ENCODE peak calls at places on chromosomes 12 and 14, in five cellular contexts. One of them, this sample, is unnamed. For H3K4me1, the result is how much of the 10 kb centered on the place peaks cover.

GRCh38 chr14:68232643-68233055 is 413.1 kb downstream of the RAD51B start:
- DNase-seq in ovary: peak
- DNase-seq in GM23248: peak
- DNase-seq in Panc1: peak
- DNase-seq in right atrium auricular region: peak
- DNase-seq in this sample: peak

GRCh38 chr12:92603741-92604432 is 98.9 kb upstream of the PLEKHG7 start:
- DNase-seq in ovary: no peak
- DNase-seq in GM23248: peak
- DNase-seq in Panc1: no peak
- DNase-seq in right atrium auricular region: no peak
- DNase-seq in this sample: no peak

GRCh38 chr14:99129998-99130397 is 142.0 kb downstream of the BCL11B start:
- DNase-seq in Panc1: no peak
- DNase-seq in right atrium auricular region: peak
- DNase-seq in GM23248: no peak
- DNase-seq in ovary: no peak
- DNase-seq in this sample: peak

GRCh38 chr12:10554228-10554970 is 48.7 kb downstream of the EIF2S3B start:
- DNase-seq in GM23248: no peak
- DNase-seq in Panc1: no peak
- DNase-seq in right atrium auricular region: no peak
- DNase-seq in ovary: no peak
- DNase-seq in this sample: no peak

GRCh38 chr12:109962388-109962787 is 33.8 kb downstream of the GIT2 start:
- DNase-seq in right atrium auricular region: no peak
- DNase-seq in GM23248: peak
- DNase-seq in Panc1: no peak
- DNase-seq in ovary: no peak
- DNase-seq in this sample: no peak

GRCh38 chr14:67787673-67788072 is 28.7 kb downstream of the ZFYVE26 start:
- DNase-seq in right atrium auricular region: no peak
- DNase-seq in ovary: no peak
- DNase-seq in Panc1: no peak
- DNase-seq in GM23248: no peak
- DNase-seq in this sample: no peak

GRCh38 chr12:132776816-132777568 is 15.4 kb upstream of the ANKLE2 start:
- DNase-seq in GM23248: no peak
- DNase-seq in Panc1: no peak
- DNase-seq in ovary: peak
- DNase-seq in right atrium auricular region: no peak
- DNase-seq in this sample: no peak

GRCh38 chr12:130819681-130820080 is 19.4 kb downstream of the STX2 start:
- DNase-seq in Panc1: no peak
- DNase-seq in GM23248: no peak
- DNase-seq in right atrium auricular region: no peak
- DNase-seq in ovary: no peak
- DNase-seq in this sample: no peak

GRCh38 chr14:100341301-100342031 is 18.3 kb downstream of the SLC25A47 start:
- DNase-seq in Panc1: no peak
- DNase-seq in right atrium auricular region: peak
- DNase-seq in GM23248: peak
- DNase-seq in ovary: no peak
- DNase-seq in this sample: peak

GRCh38 chr12:67509987-67510386 is 138.6 kb upstream of the DYRK2 start:
- DNase-seq in ovary: no peak
- DNase-seq in GM23248: no peak
- DNase-seq in Panc1: no peak
- DNase-seq in right atrium auricular region: no peak
- DNase-seq in this sample: no peak

GRCh38 chr12:118064608-118065007 is 3.6 kb upstream of the WSB2 start:
- DNase-seq in right atrium auricular region: no peak
- DNase-seq in Panc1: no peak
- DNase-seq in ovary: no peak
- DNase-seq in GM23248: no peak
- DNase-seq in this sample: no peak

GRCh38 chr12:12278899-12279298 is 12.1 kb upstream of the LRP6 start:
- DNase-seq in Panc1: no peak
- DNase-seq in GM23248: peak
- DNase-seq in right atrium auricular region: no peak
- DNase-seq in ovary: no peak
- DNase-seq in this sample: no peak

GRCh38 chr14:24172261-24172860 is 481 bp downstream of the REC8 start:
- DNase-seq in ovary: no peak
- DNase-seq in GM23248: no peak
- DNase-seq in right atrium auricular region: no peak
- DNase-seq in Panc1: no peak
- DNase-seq in this sample: no peak

GRCh38 chr12:53123578-53124351 is 20.5 kb downstream of the SOAT2 start:
- DNase-seq in GM23248: peak
- DNase-seq in right atrium auricular region: no peak
- DNase-seq in ovary: no peak
- DNase-seq in Panc1: no peak
- DNase-seq in this sample: no peak

GRCh38 chr14:78156196-78156595 is 14.0 kb upstream of the NRXN3 start:
- DNase-seq in GM23248: no peak
- DNase-seq in ovary: no peak
- DNase-seq in right atrium auricular region: no peak
- DNase-seq in Panc1: no peak
- DNase-seq in this sample: no peak

GRCh38 chr12:41368006-41368405 is 179.9 kb downstream of the PDZRN4 start:
- DNase-seq in right atrium auricular region: no peak
- DNase-seq in GM23248: peak
- DNase-seq in ovary: no peak
- DNase-seq in Panc1: no peak
- DNase-seq in this sample: no peak

GRCh38 chr14:99764222-99764706 is 28.9 kb upstream of the EML1 start:
- DNase-seq in right atrium auricular region: no peak
- DNase-seq in Panc1: no peak
- DNase-seq in ovary: no peak
- DNase-seq in GM23248: no peak
- DNase-seq in this sample: no peak

GRCh38 chr14:90439874-90440442 is 43.1 kb downstream of the CALM1 start:
- DNase-seq in GM23248: peak
- DNase-seq in ovary: no peak
- DNase-seq in Panc1: no peak
- DNase-seq in right atrium auricular region: no peak
- DNase-seq in this sample: no peak

GRCh38 chr14:40312296-40312695 is 880.1 kb upstream of the FBXO33 start:
- DNase-seq in right atrium auricular region: no peak
- DNase-seq in Panc1: no peak
- DNase-seq in GM23248: no peak
- DNase-seq in ovary: no peak
- DNase-seq in this sample: no peak

GRCh38 chr12:1848741-1849140 is 28.4 kb downstream of the LRTM2 start:
- DNase-seq in ovary: no peak
- DNase-seq in Panc1: no peak
- DNase-seq in GM23248: no peak
- DNase-seq in right atrium auricular region: no peak
- DNase-seq in this sample: no peak

GRCh38 chr14:74488788-74489397 is 4.2 kb downstream of the NPC2 start:
- DNase-seq in GM23248: peak
- DNase-seq in ovary: no peak
- DNase-seq in right atrium auricular region: no peak
- DNase-seq in Panc1: no peak
- DNase-seq in this sample: no peak

GRCh38 chr14:96303981-96304380 is 48.0 kb downstream of the BDKRB1 start:
- DNase-seq in Panc1: no peak
- DNase-seq in right atrium auricular region: no peak
- DNase-seq in GM23248: peak
- DNase-seq in ovary: no peak
- DNase-seq in this sample: no peak

GRCh38 chr12:29710104-29710503 is 73.6 kb downstream of the TMTC1 start:
- DNase-seq in right atrium auricular region: peak
- DNase-seq in GM23248: peak
- DNase-seq in Panc1: no peak
- DNase-seq in ovary: peak
- DNase-seq in this sample: no peak

GRCh38 chr14:64614992-64615391 is 65.2 kb downstream of the PPP1R36 start:
- DNase-seq in ovary: no peak
- DNase-seq in right atrium auricular region: no peak
- DNase-seq in GM23248: no peak
- DNase-seq in Panc1: no peak
- DNase-seq in this sample: no peak

GRCh38 chr12:27524839-27525238 is 833 bp downstream of the PPFIBP1 start:
- DNase-seq in GM23248: peak
- DNase-seq in Panc1: no peak
- DNase-seq in ovary: no peak
- DNase-seq in right atrium auricular region: no peak
- DNase-seq in this sample: no peak

GRCh38 chr12:57940915-57941164 is 527 bp upstream of the ATP23 start:
- DNase-seq in right atrium auricular region: no peak
- DNase-seq in ovary: no peak
- DNase-seq in GM23248: no peak
- DNase-seq in Panc1: no peak
- DNase-seq in this sample: no peak

GRCh38 chr14:51595831-51596472 is 55.8 kb upstream of the FRMD6 start:
- DNase-seq in ovary: no peak
- DNase-seq in GM23248: no peak
- DNase-seq in right atrium auricular region: no peak
- DNase-seq in Panc1: no peak
- DNase-seq in this sample: no peak

GRCh38 chr12:25501565-25501964 is 51.5 kb downstream of the LMNTD1 start:
- DNase-seq in Panc1: no peak
- DNase-seq in GM23248: peak
- DNase-seq in right atrium auricular region: no peak
- DNase-seq in ovary: no peak
- DNase-seq in this sample: no peak

GRCh38 chr14:90398315-90398811 is 1.5 kb downstream of the CALM1 start:
- DNase-seq in GM23248: peak
- DNase-seq in ovary: no peak
- DNase-seq in right atrium auricular region: no peak
- DNase-seq in Panc1: no peak
- DNase-seq in this sample: no peak

GRCh38 chr12:1936406-1937320 is 18.2 kb upstream of the CACNA2D4 start:
- DNase-seq in right atrium auricular region: peak
- DNase-seq in Panc1: no peak
- DNase-seq in ovary: peak
- DNase-seq in GM23248: peak
- DNase-seq in this sample: peak

GRCh38 chr14:60786905-60787304 is 52.3 kb downstream of the MNAT1 start:
- DNase-seq in right atrium auricular region: no peak
- DNase-seq in Panc1: no peak
- DNase-seq in ovary: no peak
- DNase-seq in GM23248: no peak
- DNase-seq in this sample: no peak

GRCh38 chr14:75141967-75142366 is 15.1 kb upstream of the NEK9 start:
- DNase-seq in Panc1: no peak
- DNase-seq in ovary: no peak
- DNase-seq in right atrium auricular region: no peak
- DNase-seq in GM23248: peak
- DNase-seq in this sample: no peak

GRCh38 chr12:50477241-50477832 is 27.4 kb upstream of the DIP2B start:
- DNase-seq in ovary: no peak
- DNase-seq in right atrium auricular region: no peak
- DNase-seq in GM23248: no peak
- DNase-seq in Panc1: no peak
- DNase-seq in this sample: no peak

GRCh38 chr14:105014032-105014431 is 6.9 kb downstream of the CDCA4 start:
- DNase-seq in Panc1: no peak
- DNase-seq in right atrium auricular region: no peak
- DNase-seq in GM23248: no peak
- DNase-seq in ovary: no peak
- DNase-seq in this sample: no peak
- H3K4me1 ChIP-seq in Panc1: half or more
- H3K4me1 ChIP-seq in right atrium auricular region: under half
- H3K4me1 ChIP-seq in GM23248: under half
- H3K4me1 ChIP-seq in ovary: under half
- H3K4me1 ChIP-seq in this sample: under half

GRCh38 chr12:105423921-105424320 is 93.4 kb downstream of the C12orf75 start:
- DNase-seq in Panc1: no peak
- DNase-seq in GM23248: no peak
- DNase-seq in right atrium auricular region: no peak
- DNase-seq in ovary: no peak
- DNase-seq in this sample: no peak

GRCh38 chr12:105420659-105421240 is 90.3 kb downstream of the C12orf75 start:
- DNase-seq in GM23248: peak
- DNase-seq in right atrium auricular region: peak
- DNase-seq in ovary: peak
- DNase-seq in Panc1: peak
- DNase-seq in this sample: peak

GRCh38 chr12:105420046-105420445 is 89.6 kb downstream of the C12orf75 start:
- DNase-seq in right atrium auricular region: no peak
- DNase-seq in Panc1: no peak
- DNase-seq in ovary: no peak
- DNase-seq in GM23248: no peak
- DNase-seq in this sample: no peak

GRCh38 chr12:105425263-105426174 is 95.0 kb downstream of the C12orf75 start:
- DNase-seq in right atrium auricular region: no peak
- DNase-seq in ovary: no peak
- DNase-seq in GM23248: no peak
- DNase-seq in Panc1: no peak
- DNase-seq in this sample: no peak

DNA sequence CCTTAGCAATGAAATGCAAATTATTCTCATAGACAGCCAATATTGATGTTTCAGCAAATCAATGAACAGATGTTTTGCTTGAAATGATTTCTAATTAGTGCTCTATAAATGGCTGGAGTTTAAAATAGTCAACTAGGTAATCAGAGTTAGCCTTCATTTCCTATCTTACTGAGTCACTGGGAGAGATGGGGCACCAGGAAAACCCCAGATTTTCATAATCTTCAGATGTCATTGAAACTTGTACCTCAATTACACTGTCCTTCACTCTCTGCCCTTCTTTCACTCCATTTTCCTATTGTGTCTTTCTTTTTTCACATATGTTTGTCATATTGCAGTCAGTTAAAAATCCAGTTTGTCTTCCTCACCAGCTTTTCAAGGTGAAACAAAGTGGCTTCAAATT is 92.7 kb downstream of the C12orf75 start:
- DNase-seq in GM23248: no peak
- DNase-seq in right atrium auricular region: no peak
- DNase-seq in ovary: no peak
- DNase-seq in Panc1: no peak
- DNase-seq in this sample: no peak
- H3K4me1 ChIP-seq in GM23248: under half
- H3K4me1 ChIP-seq in right atrium auricular region: under half
- H3K4me1 ChIP-seq in ovary: under half
- H3K4me1 ChIP-seq in Panc1: under half
- H3K4me1 ChIP-seq in this sample: under half

GRCh38 chr14:103545915-103546650 is 16.4 kb downstream of the BAG5 start:
- DNase-seq in right atrium auricular region: no peak
- DNase-seq in GM23248: no peak
- DNase-seq in Panc1: no peak
- DNase-seq in ovary: no peak
- DNase-seq in this sample: peak
- H3K4me1 ChIP-seq in right atrium auricular region: under half
- H3K4me1 ChIP-seq in GM23248: under half
- H3K4me1 ChIP-seq in Panc1: under half
- H3K4me1 ChIP-seq in ovary: under half
- H3K4me1 ChIP-seq in this sample: under half

DNA sequence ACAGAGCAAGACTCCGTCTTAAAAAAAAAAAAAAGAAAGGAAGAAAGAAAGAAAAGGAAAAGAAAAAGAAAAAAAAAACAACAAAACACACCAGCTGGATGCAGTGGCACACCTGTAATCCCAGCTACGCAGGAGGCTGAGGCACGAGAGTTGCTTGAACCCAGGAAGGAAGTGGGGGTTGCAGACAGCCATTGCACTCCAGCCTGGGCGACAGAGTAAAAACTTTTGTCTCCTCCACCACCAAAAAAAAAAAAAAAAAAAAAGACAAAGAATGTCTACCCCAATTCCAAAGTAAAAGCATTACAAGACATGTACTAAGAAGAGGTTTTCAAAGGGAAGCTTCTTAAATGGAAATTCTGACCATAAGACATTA is 53.4 kb downstream of the HNRNPC start:
- DNase-seq in ovary: no peak
- DNase-seq in right atrium auricular region: no peak
- DNase-seq in Panc1: no peak
- DNase-seq in GM23248: no peak
- DNase-seq in this sample: no peak
- H3K4me1 ChIP-seq in ovary: under half
- H3K4me1 ChIP-seq in right atrium auricular region: under half
- H3K4me1 ChIP-seq in Panc1: under half
- H3K4me1 ChIP-seq in GM23248: under half
- H3K4me1 ChIP-seq in this sample: under half